ENCODE peak calls at places on chromosomes 11 and 22, in four cellular contexts. O, Y, W and S are unnamed samples.

GRCh38 chr11:23021287-23021863 is 161.1 kb upstream of the CCDC179 start:
- DNase-seq in O (no peak), Y (no peak), W (peak), S (no peak)

GRCh38 chr11:16791494-16791961 is 53.1 kb downstream of the C11orf58 start:
- DNase-seq in O (no peak), Y (peak), W (no peak), S (peak)

GRCh38 chr22:49645257-49645656 is 182.4 kb downstream of the BRD1 start:
- DNase-seq in O (no peak), Y (no peak), W (no peak), S (no peak)

GRCh38 chr22:48891688-48892380 is 935.8 kb downstream of the BRD1 start:
- DNase-seq in O (no peak), Y (no peak), W (no peak), S (no peak)

GRCh38 chr11:101126551-101127347 is 2.9 kb downstream of the PGR start:
- DNase-seq in O (peak), Y (no peak), W (peak), S (no peak)

GRCh38 chr11:20031155-20032001 is 128.9 kb downstream of the DBX1 start:
- DNase-seq in O (no peak), Y (peak), W (no peak), S (peak)

GRCh38 chr11:131533164-131533563 is 162.7 kb downstream of the NTM start:
- DNase-seq in O (no peak), Y (no peak), W (no peak), S (no peak)

GRCh38 chr11:92050305-92050704 is 174.3 kb upstream of the FAT3 start:
- DNase-seq in O (no peak), Y (no peak), W (no peak), S (no peak)

GRCh38 chr22:47593291-47593690 is 830.8 kb downstream of the TBC1D22A start:
- DNase-seq in O (no peak), Y (no peak), W (no peak), S (no peak)

GRCh38 chr22:43616645-43617044 is 195.5 kb downstream of the EFCAB6 start:
- DNase-seq in O (no peak), Y (no peak), W (no peak), S (no peak)

GRCh38 chr11:108912587-108912986 is 247.7 kb downstream of the DDX10 start:
- DNase-seq in O (no peak), Y (no peak), W (no peak), S (no peak)

GRCh38 chr11:77184136-77184860 is 56.3 kb downstream of the MYO7A start:
- DNase-seq in O (no peak), Y (no peak), W (no peak), S (no peak)

GRCh38 chr11:27861706-27862430 is 161.6 kb upstream of the BDNF start:
- DNase-seq in O (no peak), Y (peak), W (no peak), S (peak)

GRCh38 chr22:42920101-42920820 is 63.2 kb upstream of the ARFGAP3 start:
- DNase-seq in O (no peak), Y (peak), W (no peak), S (no peak)

GRCh38 chr11:43685483-43685882 is 4.9 kb downstream of the HSD17B12 start:
- DNase-seq in O (no peak), Y (no peak), W (no peak), S (no peak)

DNA sequence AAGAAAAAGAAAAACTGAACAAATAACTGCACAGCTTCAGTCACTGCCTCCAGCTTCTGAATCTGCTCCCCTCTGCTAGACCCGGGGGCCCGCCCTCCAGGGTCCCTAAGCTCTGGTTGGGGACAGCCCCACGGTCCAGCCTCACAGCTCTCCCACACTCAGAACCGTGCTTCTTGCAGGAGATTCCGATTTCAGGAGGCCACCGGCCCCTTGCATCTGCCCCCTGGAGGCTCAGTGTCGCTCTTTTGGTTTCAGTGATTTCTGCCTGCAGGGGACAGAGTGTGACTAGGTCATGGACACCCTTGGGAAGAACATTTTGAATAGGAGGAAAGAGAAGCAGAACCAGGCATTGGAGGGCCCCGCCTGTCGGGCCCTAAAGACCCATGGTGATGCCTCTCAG is 23.1 kb upstream of the RPS3 start:
- DNase-seq in O (no peak), Y (no peak), W (no peak), S (no peak)
- TF ChIP-seq CTCF in O (no peak), Y (peak), W (peak), S (no peak)

DNA sequence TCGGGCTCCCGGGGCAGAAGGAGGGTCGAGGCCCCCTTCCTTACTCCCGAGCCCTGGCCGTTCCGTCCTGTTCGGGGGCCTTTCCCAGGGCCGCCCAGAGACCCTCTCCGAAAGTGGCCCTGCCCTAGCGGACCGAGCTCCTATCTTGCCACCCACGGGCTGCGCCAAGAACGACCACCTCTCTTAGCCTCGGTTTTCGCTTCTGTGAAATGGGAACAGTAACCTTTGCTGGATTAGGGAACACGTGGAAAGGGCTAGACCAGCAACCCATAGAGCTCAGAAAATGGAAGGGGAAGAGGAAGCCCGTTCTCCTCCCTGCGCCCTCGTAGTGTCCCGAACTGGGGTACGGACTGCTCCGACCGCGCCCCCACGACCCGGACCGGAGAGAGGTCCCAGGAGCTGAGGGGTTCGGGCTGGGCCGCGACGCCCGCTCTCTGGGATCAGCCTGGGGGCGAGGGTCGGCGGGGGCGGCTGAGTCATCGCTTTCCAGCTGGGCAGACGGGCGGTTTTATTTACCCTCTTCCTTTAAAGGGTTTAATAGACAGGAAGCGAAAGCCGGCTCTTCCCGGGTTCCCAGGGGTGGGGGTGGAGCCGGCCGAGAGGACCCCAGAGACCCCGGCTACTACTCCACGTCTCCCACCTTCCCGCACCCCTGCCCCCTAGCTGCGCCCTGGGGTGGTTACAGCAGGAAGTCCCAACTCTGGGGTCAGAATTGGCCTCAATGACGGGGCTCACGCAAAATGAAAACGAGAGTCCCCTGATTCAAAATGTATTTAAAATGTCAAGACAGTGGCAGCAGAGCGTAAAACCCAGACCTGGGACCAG is 872 bp upstream of the PHLDA2 start:
- DNase-seq in O (peak), Y (no peak), W (no peak), S (no peak)
- TF ChIP-seq CTCF in O (no peak), Y (peak), W (peak), S (peak)

GRCh38 chr11:61762798-61763197 is 10.4 kb downstream of the MYRF start:
- DNase-seq in O (no peak), Y (no peak), W (peak), S (no peak)

GRCh38 chr11:61765550-61766253 is 13.3 kb downstream of the MYRF start:
- DNase-seq in O (no peak), Y (no peak), W (no peak), S (no peak)

GRCh38 chr11:61766353-61766841 is 14.0 kb downstream of the MYRF start:
- DNase-seq in O (no peak), Y (no peak), W (no peak), S (no peak)

GRCh38 chr11:61763930-61764605 is 11.6 kb downstream of the MYRF start:
- DNase-seq in O (no peak), Y (no peak), W (no peak), S (no peak)

GRCh38 chr11:61764606-61765260 is 12.3 kb downstream of the MYRF start:
- DNase-seq in O (peak), Y (no peak), W (peak), S (no peak)
- TF ChIP-seq CTCF in O (no peak), Y (no peak), W (no peak), S (no peak)

DNA sequence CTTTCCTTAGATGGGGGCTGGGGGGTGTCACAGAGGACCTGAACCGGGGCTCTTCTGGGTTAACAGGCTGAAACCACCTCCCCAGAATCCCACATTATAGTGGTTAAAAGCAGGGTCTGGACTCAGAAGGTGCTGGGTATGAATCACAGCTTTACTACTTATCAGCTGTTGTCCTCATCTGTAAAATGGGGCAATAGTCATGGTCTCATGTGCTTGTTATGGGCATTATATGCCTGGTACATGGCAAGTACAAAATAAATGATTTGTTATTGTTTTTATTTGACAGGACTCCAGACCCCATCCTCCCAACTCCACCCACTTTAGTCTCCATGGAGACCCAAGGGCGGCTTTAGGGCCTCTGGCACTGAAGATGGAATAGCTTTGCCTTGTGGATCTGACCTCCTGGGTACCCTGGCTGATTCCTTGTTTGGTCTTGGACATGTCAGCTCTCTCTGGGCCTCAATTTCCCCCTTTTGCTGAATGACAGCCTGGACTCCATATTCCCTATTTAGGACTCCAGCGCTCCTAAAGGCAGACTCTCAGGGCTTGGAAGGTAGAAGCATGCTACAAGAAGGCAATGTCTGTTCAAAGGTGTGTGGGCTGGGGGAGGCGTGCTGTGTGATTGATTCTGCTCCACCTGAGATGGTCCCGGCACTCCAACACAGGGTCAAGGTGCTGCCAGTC is 812 bp upstream of the SMTN start:
- DNase-seq in O (no peak), Y (no peak), W (no peak), S (no peak)
- TF ChIP-seq CTCF in O (no peak), Y (no peak), W (no peak), S (no peak)

GRCh38 chr11:129895126-129896041 is at the start of gene NFRKB:
- DNase-seq in O (peak), Y (no peak), W (peak), S (peak)
- TF ChIP-seq CTCF in O (no peak), Y (no peak), W (no peak), S (no peak)

DNA sequence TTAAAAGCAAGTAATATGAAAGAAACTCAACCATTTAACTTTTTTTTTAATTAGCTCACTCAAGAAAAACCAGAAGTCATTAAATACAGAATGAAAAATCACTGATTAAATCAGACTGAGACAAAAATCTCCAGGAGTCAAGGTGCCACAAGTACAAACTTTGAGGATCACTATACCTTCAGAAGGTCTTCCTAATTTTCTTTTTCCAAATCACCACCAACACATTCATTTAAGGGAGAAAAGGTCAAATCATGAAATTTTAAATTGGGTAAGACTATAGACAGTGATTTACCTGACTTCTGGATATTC is 32.3 kb downstream of the PITPNB start:
- DNase-seq in O (no peak), Y (no peak), W (no peak), S (no peak)
- TF ChIP-seq CTCF in O (no peak), Y (no peak), W (no peak), S (no peak)